ENCODE peak calls at places on chromosome 15, in four cellular contexts. One of them, this sample, is unnamed. For H3K9me3, the result is how much of the 10 kb centered on the place peaks cover.

GRCh38 chr15:74460298-74460697 is 662 bp downstream of the UBL7 start:
- DNase-seq in left lung: no peak
- DNase-seq in breast epithelium: no peak
- DNase-seq in tibial artery: no peak
- DNase-seq in this sample: no peak

GRCh38 chr15:43913941-43914340 is 87.1 kb downstream of the WDR76 start:
- DNase-seq in tibial artery: no peak
- DNase-seq in left lung: no peak
- DNase-seq in breast epithelium: no peak
- DNase-seq in this sample: no peak

GRCh38 chr15:63407612-63408011 is 26.0 kb upstream of the CA12 start:
- DNase-seq in breast epithelium: no peak
- DNase-seq in left lung: no peak
- DNase-seq in tibial artery: no peak
- DNase-seq in this sample: no peak

GRCh38 chr15:89364341-89364740 is 29.7 kb upstream of the POLG start:
- DNase-seq in tibial artery: peak
- DNase-seq in left lung: no peak
- DNase-seq in breast epithelium: no peak
- DNase-seq in this sample: no peak

GRCh38 chr15:74543043-74543422 is 2.0 kb downstream of the ARID3B start:
- DNase-seq in breast epithelium: no peak
- DNase-seq in tibial artery: no peak
- DNase-seq in left lung: no peak
- DNase-seq in this sample: no peak

GRCh38 chr15:51227967-51228783 is 110.2 kb downstream of the CYP19A1 start:
- DNase-seq in tibial artery: peak
- DNase-seq in left lung: peak
- DNase-seq in breast epithelium: no peak
- DNase-seq in this sample: no peak

GRCh38 chr15:64949383-64950141 is 37.9 kb downstream of the ANKDD1A start:
- DNase-seq in left lung: no peak
- DNase-seq in breast epithelium: no peak
- DNase-seq in tibial artery: no peak
- DNase-seq in this sample: no peak

GRCh38 chr15:48522911-48523310 is 122.6 kb downstream of the FBN1 start:
- DNase-seq in breast epithelium: no peak
- DNase-seq in left lung: no peak
- DNase-seq in tibial artery: no peak
- DNase-seq in this sample: no peak

GRCh38 chr15:80576519-80577090 is 118.5 kb upstream of the ABHD17C start:
- DNase-seq in tibial artery: peak
- DNase-seq in breast epithelium: no peak
- DNase-seq in left lung: no peak
- DNase-seq in this sample: no peak

GRCh38 chr15:88431441-88431840 is 35.7 kb downstream of the MRPL46 start:
- DNase-seq in breast epithelium: no peak
- DNase-seq in tibial artery: no peak
- DNase-seq in left lung: no peak
- DNase-seq in this sample: no peak

GRCh38 chr15:100001405-100001804 is 268.2 kb upstream of the LYSMD4 start:
- DNase-seq in breast epithelium: peak
- DNase-seq in tibial artery: no peak
- DNase-seq in left lung: no peak
- DNase-seq in this sample: no peak

GRCh38 chr15:70355275-70355795 is 257.6 kb upstream of the TLE3 start:
- DNase-seq in left lung: no peak
- DNase-seq in breast epithelium: no peak
- DNase-seq in tibial artery: no peak
- DNase-seq in this sample: no peak

GRCh38 chr15:60799885-60800728 is 321.2 kb upstream of the ICE2 start:
- DNase-seq in left lung: no peak
- DNase-seq in tibial artery: no peak
- DNase-seq in breast epithelium: no peak
- DNase-seq in this sample: no peak

GRCh38 chr15:92226020-92226612 is 167.6 kb upstream of the ST8SIA2 start:
- DNase-seq in left lung: no peak
- DNase-seq in breast epithelium: no peak
- DNase-seq in tibial artery: no peak
- DNase-seq in this sample: no peak

GRCh38 chr15:101445562-101446526 is 43.7 kb downstream of the PCSK6 start:
- DNase-seq in breast epithelium: no peak
- DNase-seq in tibial artery: no peak
- DNase-seq in left lung: no peak
- DNase-seq in this sample: no peak

GRCh38 chr15:47872869-47873301 is 155.6 kb downstream of the SEMA6D start:
- DNase-seq in breast epithelium: no peak
- DNase-seq in left lung: no peak
- DNase-seq in tibial artery: peak
- DNase-seq in this sample: no peak

GRCh38 chr15:34969340-34970097 is at the start of gene AQR:
- DNase-seq in breast epithelium: peak
- DNase-seq in tibial artery: peak
- DNase-seq in left lung: peak
- DNase-seq in this sample: peak

GRCh38 chr15:77532846-77533245 is 99.9 kb downstream of the LINGO1 start:
- DNase-seq in breast epithelium: no peak
- DNase-seq in tibial artery: no peak
- DNase-seq in left lung: no peak
- DNase-seq in this sample: no peak

GRCh38 chr15:68479406-68479805 is 47.4 kb upstream of the ITGA11 start:
- DNase-seq in tibial artery: peak
- DNase-seq in left lung: no peak
- DNase-seq in breast epithelium: no peak
- DNase-seq in this sample: no peak

GRCh38 chr15:50181983-50182232 is at the start of gene SLC27A2:
- DNase-seq in breast epithelium: no peak
- DNase-seq in left lung: peak
- DNase-seq in tibial artery: no peak
- DNase-seq in this sample: no peak

GRCh38 chr15:46652256-46652655 is 1017.4 kb downstream of the SQOR start:
- DNase-seq in left lung: no peak
- DNase-seq in tibial artery: no peak
- DNase-seq in breast epithelium: no peak
- DNase-seq in this sample: no peak

GRCh38 chr15:64099379-64099778 is 3.6 kb downstream of the SNX1 start:
- DNase-seq in left lung: no peak
- DNase-seq in breast epithelium: no peak
- DNase-seq in tibial artery: no peak
- DNase-seq in this sample: no peak

GRCh38 chr15:36590838-36591237 is 11.4 kb downstream of the CDIN1 start:
- DNase-seq in breast epithelium: no peak
- DNase-seq in tibial artery: no peak
- DNase-seq in left lung: no peak
- DNase-seq in this sample: no peak

GRCh38 chr15:70172124-70172523 is 74.4 kb upstream of the TLE3 start:
- DNase-seq in left lung: no peak
- DNase-seq in tibial artery: no peak
- DNase-seq in breast epithelium: no peak
- DNase-seq in this sample: no peak

GRCh38 chr15:101086394-101087171 is 165.3 kb downstream of the CHSY1 start:
- DNase-seq in left lung: no peak
- DNase-seq in breast epithelium: no peak
- DNase-seq in tibial artery: no peak
- DNase-seq in this sample: no peak

GRCh38 chr15:44788748-44789147 is 52.4 kb downstream of the TRIM69 start:
- DNase-seq in tibial artery: no peak
- DNase-seq in left lung: no peak
- DNase-seq in breast epithelium: no peak
- DNase-seq in this sample: no peak

DNA sequence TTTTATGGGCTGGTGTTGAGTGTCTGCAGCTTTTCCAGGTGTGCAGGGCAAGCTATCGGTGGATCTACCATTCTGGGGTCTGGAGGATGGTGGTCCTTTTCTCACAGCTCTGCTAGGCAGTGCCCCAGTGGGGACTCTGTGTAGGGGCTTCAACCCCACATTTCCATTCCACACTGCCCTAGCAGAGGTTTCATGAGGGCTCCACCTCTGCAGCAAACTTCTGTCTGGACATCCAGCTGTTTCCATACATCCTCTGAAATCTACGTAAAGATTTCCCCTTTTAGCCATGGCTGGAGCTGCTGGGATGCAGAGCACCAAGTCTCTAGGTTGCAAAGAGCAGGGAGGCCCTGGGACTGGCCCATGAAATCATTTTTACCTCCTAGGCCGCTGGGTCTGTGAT is 11.6 kb downstream of the RFX7 start:
- DNase-seq in tibial artery: no peak
- DNase-seq in breast epithelium: no peak
- DNase-seq in left lung: no peak
- DNase-seq in this sample: no peak
- H3K4me3 ChIP-seq in tibial artery: no peak
- H3K4me3 ChIP-seq in breast epithelium: no peak
- H3K4me3 ChIP-seq in left lung: no peak
- H3K4me3 ChIP-seq in this sample: no peak

DNA sequence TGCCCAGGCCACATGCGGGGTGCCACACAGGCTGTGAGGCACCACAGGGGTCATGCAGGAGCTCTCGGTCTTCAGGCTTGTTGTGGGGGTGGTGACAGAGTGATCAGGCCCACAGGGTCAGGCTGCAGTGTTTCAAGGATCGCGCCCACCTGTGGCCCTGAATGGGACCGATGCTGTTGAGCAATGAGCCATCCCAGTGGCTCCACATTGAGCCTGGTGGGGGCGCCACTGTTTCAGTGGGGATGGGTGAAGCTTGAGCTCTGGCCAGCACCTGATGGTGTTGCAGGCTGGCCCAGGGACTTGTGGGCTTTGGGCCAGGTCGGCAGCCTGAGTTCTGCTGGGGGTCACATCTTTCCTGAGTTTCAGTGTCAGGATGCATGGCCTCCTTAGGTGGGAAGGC is 230.1 kb downstream of the UBE3A start:
- DNase-seq in left lung: no peak
- DNase-seq in breast epithelium: no peak
- DNase-seq in tibial artery: no peak
- DNase-seq in this sample: no peak
- H3K9me3 ChIP-seq in left lung: half or more
- H3K9me3 ChIP-seq in breast epithelium: under half
- H3K9me3 ChIP-seq in tibial artery: under half
- H3K9me3 ChIP-seq in this sample: under half

DNA sequence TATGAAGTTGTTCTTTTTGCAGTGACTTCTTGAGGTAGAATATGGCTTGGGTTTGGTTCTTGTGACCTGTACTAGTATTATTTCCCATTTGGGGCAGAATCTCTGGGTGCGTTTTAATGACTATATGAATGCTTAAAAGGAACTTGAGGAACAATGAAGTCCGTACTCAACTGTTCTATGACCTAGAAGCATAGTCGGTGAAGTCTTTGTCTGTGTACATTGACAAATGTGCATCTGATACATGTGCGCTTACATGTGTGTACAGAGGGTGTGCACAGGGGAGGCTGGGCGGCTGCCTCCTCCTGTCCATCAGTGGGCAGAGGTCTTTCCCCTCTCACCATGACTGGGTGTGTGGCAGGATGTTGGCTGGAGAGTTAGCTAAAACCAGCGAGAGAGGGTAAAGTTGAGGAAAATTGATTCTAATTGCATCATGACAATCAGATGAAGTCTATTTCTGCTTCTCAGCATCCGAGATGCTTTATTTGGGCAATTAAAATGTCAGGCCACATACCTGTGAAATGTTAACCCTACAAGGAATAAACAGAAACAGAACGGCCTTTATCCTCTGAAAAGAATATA is 1.0 kb upstream of the NR2F2 start:
- DNase-seq in tibial artery: no peak
- DNase-seq in left lung: no peak
- DNase-seq in breast epithelium: no peak
- DNase-seq in this sample: no peak
- H3K4me3 ChIP-seq in tibial artery: peak
- H3K4me3 ChIP-seq in left lung: peak
- H3K4me3 ChIP-seq in breast epithelium: peak
- H3K4me3 ChIP-seq in this sample: peak

GRCh38 chr15:72538931-72539330 is 64.8 kb downstream of the ARIH1 start:
- DNase-seq in breast epithelium: no peak
- DNase-seq in tibial artery: no peak
- DNase-seq in left lung: no peak
- DNase-seq in this sample: no peak
- H3K9me3 ChIP-seq in breast epithelium: under half
- H3K9me3 ChIP-seq in tibial artery: under half
- H3K9me3 ChIP-seq in left lung: under half
- H3K9me3 ChIP-seq in this sample: under half

GRCh38 chr15:40751745-40752144 is 3.3 kb downstream of the RMDN3 start:
- DNase-seq in left lung: no peak
- DNase-seq in breast epithelium: no peak
- DNase-seq in tibial artery: no peak
- DNase-seq in this sample: no peak

GRCh38 chr15:40756938-40757337 is 1.9 kb upstream of the RMDN3 start:
- DNase-seq in tibial artery: no peak
- DNase-seq in breast epithelium: no peak
- DNase-seq in left lung: no peak
- DNase-seq in this sample: no peak

GRCh38 chr15:40754883-40755815 is at the start of gene RMDN3:
- DNase-seq in left lung: peak
- DNase-seq in tibial artery: peak
- DNase-seq in breast epithelium: peak
- DNase-seq in this sample: peak

GRCh38 chr15:40754574-40754882 is 526 bp downstream of the RMDN3 start:
- DNase-seq in tibial artery: no peak
- DNase-seq in breast epithelium: no peak
- DNase-seq in left lung: peak
- DNase-seq in this sample: peak

GRCh38 chr15:40755821-40756220 is 767 bp upstream of the RMDN3 start:
- DNase-seq in tibial artery: no peak
- DNase-seq in left lung: no peak
- DNase-seq in breast epithelium: no peak
- DNase-seq in this sample: peak
- H3K4me3 ChIP-seq in tibial artery: peak
- H3K4me3 ChIP-seq in left lung: peak
- H3K4me3 ChIP-seq in breast epithelium: peak
- H3K4me3 ChIP-seq in this sample: no peak

DNA sequence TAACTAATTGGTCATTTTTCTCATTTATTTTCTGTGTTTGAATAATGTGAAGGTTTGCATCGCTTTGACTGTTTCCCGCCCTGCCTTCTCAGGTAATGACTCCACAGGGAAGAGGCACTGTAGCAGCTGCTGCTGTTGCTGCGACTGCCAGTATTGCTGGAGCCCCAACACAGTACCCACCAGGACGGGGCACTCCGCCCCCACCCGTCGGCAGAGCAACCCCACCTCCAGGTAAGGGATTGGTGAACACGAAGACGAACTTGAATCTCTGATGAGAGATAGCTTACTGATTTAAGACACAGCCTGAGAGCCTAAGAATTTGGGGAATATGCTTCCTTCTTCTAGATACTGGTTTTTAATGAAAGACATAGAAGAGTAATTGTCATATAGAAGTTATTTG is 22.9 kb downstream of the SNRPN start:
- DNase-seq in left lung: no peak
- DNase-seq in breast epithelium: no peak
- DNase-seq in tibial artery: no peak
- DNase-seq in this sample: no peak
- H3K9me3 ChIP-seq in left lung: half or more
- H3K9me3 ChIP-seq in breast epithelium: under half
- H3K9me3 ChIP-seq in tibial artery: half or more
- H3K9me3 ChIP-seq in this sample: under half

GRCh38 chr15:98727115-98728040 is 79.0 kb downstream of the IGF1R start:
- DNase-seq in left lung: peak
- DNase-seq in tibial artery: peak
- DNase-seq in breast epithelium: peak
- DNase-seq in this sample: peak
- H3K4me3 ChIP-seq in left lung: no peak
- H3K4me3 ChIP-seq in tibial artery: no peak
- H3K4me3 ChIP-seq in breast epithelium: no peak
- H3K4me3 ChIP-seq in this sample: no peak

This sample was measured in pancreas.